ENCODE peak calls at places on chromosomes 12 and 14, in nine cellular contexts. S, W, G, B, E, F, M, T and C are unnamed samples.

GRCh38 chr12:1720494-1720893 is 29.6 kb downstream of the ADIPOR2 start:
- DNase-seq in F (no peak), S (no peak), T (no peak), B (no peak), G (no peak), M (no peak), E (no peak), W (no peak), C (no peak)

GRCh38 chr14:58151264-58151700 is 731 bp downstream of the ARMH4 start:
- DNase-seq in G (no peak), B (no peak), M (no peak), S (peak; percentile 3), F (no peak), T (no peak), E (no peak), W (no peak), C (no peak)

GRCh38 chr12:92739099-92739498 is 36.3 kb downstream of the PLEKHG7 start:
- DNase-seq in W (no peak), F (peak; percentile 22), G (no peak), S (peak; percentile 46), E (no peak), B (no peak), T (no peak), M (no peak), C (no peak)

GRCh38 chr12:25121916-25122315 is 73.0 kb downstream of the DNAI7 start:
- DNase-seq in T (peak; percentile 10), E (no peak), S (peak; percentile 68), M (peak; percentile 39), F (peak; percentile 8), G (no peak), W (no peak), B (no peak), C (no peak)

GRCh38 chr14:102822311-102822863 is 45.1 kb downstream of the TRAF3 start:
- DNase-seq in E (peak; percentile 72), S (no peak), B (no peak), G (no peak), M (no peak), F (peak; percentile 17), T (no peak), W (no peak), C (no peak)

GRCh38 chr12:116628989-116629388 is 69.8 kb downstream of the MAP1LC3B2 start:
- DNase-seq in T (no peak), G (no peak), E (no peak), W (no peak), S (no peak), B (no peak), F (no peak), M (no peak), C (no peak)

GRCh38 chr12:31267966-31268365 is 58.0 kb downstream of the SINHCAF start:
- DNase-seq in E (no peak), T (no peak), B (no peak), F (peak; percentile 5), S (peak; percentile 28), W (no peak), M (no peak), G (no peak), C (no peak)

GRCh38 chr12:114013601-114014345 is 47.6 kb upstream of the RBM19 start:
- DNase-seq in B (no peak), W (no peak), T (peak; percentile 16), S (peak; percentile 11), G (no peak), F (peak; percentile 48), M (peak; percentile 16), E (peak; percentile 9), C (no peak)

GRCh38 chr12:13443498-13443897 is 247.0 kb downstream of the EMP1 start:
- DNase-seq in S (no peak), F (no peak), M (no peak), E (no peak), B (no peak), W (no peak), T (no peak), G (no peak), C (no peak)

GRCh38 chr14:94685681-94686485 is 73.7 kb downstream of the SERPINA3 start:
- DNase-seq in W (no peak), M (no peak), E (no peak), G (no peak), B (no peak), F (no peak), S (no peak), T (no peak), C (no peak)

GRCh38 chr12:113071063-113071426 is 14.5 kb downstream of the DTX1 start:
- DNase-seq in S (no peak), E (no peak), T (no peak), B (no peak), G (no peak), M (no peak), W (no peak), F (no peak), C (no peak)

GRCh38 chr12:120397827-120398563 is 29.0 kb upstream of the MSI1 start:
- DNase-seq in T (no peak), G (no peak), B (no peak), M (no peak), F (no peak), W (no peak), S (no peak), E (no peak), C (no peak)

GRCh38 chr12:52925717-52926595 is 21.1 kb upstream of the KRT8 start:
- DNase-seq in F (no peak), S (no peak), G (no peak), B (no peak), E (no peak), T (no peak), M (no peak), W (no peak), C (no peak)

GRCh38 chr14:26773906-26774593 is 176.2 kb upstream of the NOVA1 start:
- DNase-seq in M (no peak), F (no peak), S (peak; percentile 24), B (no peak), E (no peak), T (no peak), W (no peak), G (no peak), C (no peak)

GRCh38 chr12:122158700-122159285 is 15.2 kb downstream of the IL31 start:
- DNase-seq in M (no peak), G (no peak), S (no peak), T (no peak), F (no peak), W (no peak), B (no peak), E (no peak), C (no peak)

GRCh38 chr12:57240069-57240921 is 10.7 kb downstream of the STAC3 start:
- DNase-seq in G (no peak), M (peak; percentile 67), F (peak; percentile 77), S (peak; percentile 41), E (peak; percentile 79), W (peak; percentile 68), B (peak; percentile 17), T (no peak), C (peak; percentile 56)

GRCh38 chr14:90274808-90275454 is 18.6 kb downstream of the PSMC1 start:
- DNase-seq in B (no peak), F (peak; percentile 73), S (peak; percentile 88), T (no peak), E (no peak), M (peak; percentile 72), G (no peak), W (no peak), C (no peak)

GRCh38 chr12:65430571-65431306 is 152.3 kb downstream of the MSRB3 start:
- DNase-seq in T (no peak), E (no peak), W (no peak), G (peak; percentile 20), S (peak; percentile 76), B (no peak), F (peak; percentile 78), M (peak; percentile 84), C (no peak)

GRCh38 chr12:69024907-69025306 is 91.9 kb upstream of the CPM start:
- DNase-seq in B (no peak), F (peak; percentile 51), T (no peak), M (peak; percentile 49), S (peak; percentile 32), G (no peak), W (no peak), E (no peak), C (no peak)

GRCh38 chr12:107320031-107320928 is 226.9 kb upstream of the CRY1 start:
- DNase-seq in T (no peak), G (no peak), W (peak; percentile 52), F (peak; percentile 38), E (no peak), S (peak; percentile 84), B (no peak), M (peak; percentile 61), C (peak; percentile 24)

GRCh38 chr12:56517854-56518253 is 3.8 kb upstream of the RBMS2 start:
- DNase-seq in E (no peak), S (no peak), M (no peak), F (no peak), W (no peak), G (no peak), B (no peak), T (no peak), C (no peak)

GRCh38 chr14:74963705-74964271 is 8.4 kb upstream of the PGF start:
- DNase-seq in G (no peak), M (peak; percentile 37), T (no peak), B (no peak), F (peak; percentile 61), W (no peak), E (no peak), S (peak; percentile 64), C (no peak)

GRCh38 chr14:104749111-104749649 is 3.8 kb upstream of the SIVA1 start:
- DNase-seq in G (no peak), F (peak; percentile 82), T (peak; percentile 13), B (no peak), S (peak; percentile 15), W (no peak), M (peak; percentile 73), E (no peak), C (no peak)

GRCh38 chr12:325886-326285 is 63.2 kb downstream of the KDM5A start:
- DNase-seq in F (peak; percentile 11), B (no peak), E (no peak), W (no peak), S (no peak), G (no peak), T (no peak), M (no peak), C (no peak)

GRCh38 chr14:54640480-54640879 is 73.6 kb downstream of the SAMD4A start:
- DNase-seq in M (no peak), W (no peak), B (no peak), T (no peak), E (no peak), S (no peak), G (no peak), F (no peak), C (no peak)

GRCh38 chr14:104178279-104178678 is 39.9 kb downstream of the KIF26A start:
- DNase-seq in E (no peak), F (no peak), G (no peak), B (no peak), M (no peak), W (no peak), T (no peak), S (no peak), C (no peak)

GRCh38 chr12:132517013-132517739 is 27.2 kb downstream of the FBRSL1 start:
- DNase-seq in E (no peak), T (no peak), S (no peak), B (no peak), F (no peak), W (no peak), G (no peak), M (no peak), C (no peak)

GRCh38 chr12:122336015-122336946 is 70.0 kb upstream of the VPS33A start:
- DNase-seq in F (peak; percentile 54), M (peak; percentile 45), S (peak; percentile 38), W (peak; percentile 23), T (no peak), G (peak; percentile 18), B (no peak), E (peak; percentile 55), C (no peak)

GRCh38 chr14:90281261-90281660 is 24.9 kb downstream of the PSMC1 start:
- DNase-seq in S (peak; percentile 73), G (no peak), M (peak; percentile 88), F (peak; percentile 91), E (no peak), W (no peak), B (no peak), T (no peak), C (no peak)

GRCh38 chr14:23306412-23307145 is at the start of gene BCL2L2:
- DNase-seq in F (peak; percentile 93), E (peak; percentile 83), G (no peak), M (peak; percentile 93), B (peak; percentile 69), W (no peak), S (peak; percentile 91), T (no peak), C (no peak)

GRCh38 chr14:53432378-53432802 is 279.3 kb upstream of the DDHD1 start:
- DNase-seq in G (no peak), B (no peak), E (peak; percentile 48), M (peak; percentile 58), F (peak; percentile 45), S (peak; percentile 50), W (no peak), T (peak; percentile 17), C (no peak)